ENCODE peak calls at places on chromosomes 7 and 10, in ten cellular contexts. S is BJ, K is fibroblast of the aortic adventitia, U is WTC11, W is nephron progenitor cell, I is Calu3, X is HL-60, V is progenitor cell of endocrine pancreas, A is endothelial cell, Z is cardiac muscle cell. N is an unnamed sample.

GRCh38 chr7:97844036-97844435 is 28.2 kb downstream of the ASNS start:
- DNase-seq in S (no peak), K (no peak), U (no peak), W (no peak), I (no peak), X (no peak), V (no peak), A (no peak), Z (no peak), N (no peak)

GRCh38 chr7:146768941-146769340 is 652.3 kb downstream of the CNTNAP2 start:
- DNase-seq in S (no peak), K (no peak), U (no peak), W (no peak), I (no peak), X (no peak), V (no peak), A (no peak), Z (no peak), N (no peak)

GRCh38 chr7:70183278-70183677 is 585.0 kb downstream of the AUTS2 start:
- DNase-seq in S (no peak), K (no peak), U (no peak), W (peak), I (no peak), X (no peak), V (no peak), A (no peak), Z (peak), N (no peak)

GRCh38 chr7:157008206-157009169 is 2.0 kb downstream of the MNX1 start:
- DNase-seq in S (no peak), K (no peak), U (no peak), W (no peak), I (no peak), X (no peak), V (no peak), A (no peak), Z (no peak), N (no peak)

GRCh38 chr10:13271552-13272163 is 28.2 kb downstream of the PHYH start:
- DNase-seq in S (no peak), K (no peak), U (peak), W (peak), I (peak), X (no peak), V (peak), A (peak), Z (peak), N (no peak)

GRCh38 chr7:30896041-30896440 is 15.6 kb upstream of the AQP1 start:
- DNase-seq in S (no peak), K (no peak), U (no peak), W (no peak), I (peak), X (no peak), V (no peak), A (no peak), Z (no peak), N (no peak)

GRCh38 chr7:157007470-157008066 is 2.9 kb downstream of the MNX1 start:
- DNase-seq in S (no peak), K (no peak), U (no peak), W (no peak), I (no peak), X (no peak), V (no peak), A (no peak), Z (no peak), N (no peak)

GRCh38 chr7:158500651-158501052 is 87.0 kb downstream of the PTPRN2 start:
- DNase-seq in S (no peak), K (no peak), U (peak), W (no peak), I (no peak), X (no peak), V (no peak), A (no peak), Z (no peak), N (no peak)

GRCh38 chr10:21888959-21889358 is 114.6 kb downstream of the DNAJC1 start:
- DNase-seq in S (no peak), K (no peak), U (no peak), W (no peak), I (no peak), X (no peak), V (no peak), A (no peak), Z (peak), N (no peak)

GRCh38 chr10:26697163-26697921 is at the start of gene PDSS1:
- DNase-seq in S (no peak), K (peak), U (peak), W (peak), I (peak), X (peak), V (peak), A (peak), Z (peak), N (peak)

GRCh38 chr7:87341441-87341840 is 4.0 kb upstream of the CROT start:
- DNase-seq in S (no peak), K (no peak), U (no peak), W (no peak), I (no peak), X (no peak), V (no peak), A (no peak), Z (peak), N (no peak)

GRCh38 chr10:132237871-132238270 is 51.1 kb downstream of the DPYSL4 start:
- DNase-seq in S (no peak), K (no peak), U (no peak), W (no peak), I (no peak), X (no peak), V (no peak), A (no peak), Z (no peak), N (no peak)

GRCh38 chr10:97708976-97709745 is 4.4 kb upstream of the MARVELD1 start:
- DNase-seq in S (no peak), K (peak), U (peak), W (peak), I (peak), X (peak), V (no peak), A (peak), Z (peak), N (no peak)

GRCh38 chr10:16392661-16393060 is 44.1 kb upstream of the PTER start:
- DNase-seq in S (no peak), K (no peak), U (no peak), W (no peak), I (no peak), X (no peak), V (no peak), A (no peak), Z (no peak), N (no peak)

GRCh38 chr7:107922891-107923290 is 31.9 kb downstream of the DLD start:
- DNase-seq in S (no peak), K (no peak), U (no peak), W (no peak), I (no peak), X (no peak), V (no peak), A (no peak), Z (no peak), N (no peak)

GRCh38 chr7:94284120-94284519 is 110.6 kb upstream of the COL1A2 start:
- DNase-seq in S (no peak), K (no peak), U (no peak), W (no peak), I (no peak), X (no peak), V (no peak), A (no peak), Z (no peak), N (no peak)

GRCh38 chr10:18254086-18254485 is 113.9 kb downstream of the CACNB2 start:
- DNase-seq in S (no peak), K (peak), U (no peak), W (no peak), I (no peak), X (no peak), V (no peak), A (no peak), Z (no peak), N (no peak)

GRCh38 chr10:67506083-67506756 is 189.8 kb downstream of the CTNNA3 start:
- DNase-seq in S (no peak), K (no peak), U (no peak), W (no peak), I (no peak), X (no peak), V (no peak), A (no peak), Z (no peak), N (no peak)

GRCh38 chr10:29189272-29189671 is 99.6 kb upstream of the LYZL1 start:
- DNase-seq in S (peak), K (peak), U (no peak), W (no peak), I (no peak), X (no peak), V (no peak), A (no peak), Z (no peak), N (peak)

GRCh38 chr7:70520604-70521003 is 611.3 kb upstream of the GALNT17 start:
- DNase-seq in S (no peak), K (peak), U (no peak), W (no peak), I (no peak), X (no peak), V (no peak), A (no peak), Z (no peak), N (no peak)

GRCh38 chr10:71815515-71816130 is 35.4 kb downstream of the PSAP start:
- DNase-seq in S (no peak), K (no peak), U (no peak), W (no peak), I (no peak), X (no peak), V (no peak), A (no peak), Z (no peak), N (no peak)

GRCh38 chr7:132655071-132655761 is 78.9 kb upstream of the PLXNA4 start:
- DNase-seq in S (no peak), K (peak), U (peak), W (peak), I (no peak), X (peak), V (no peak), A (peak), Z (peak), N (no peak)

GRCh38 chr10:62323751-62324150 is 50.4 kb upstream of the ZNF365 start:
- DNase-seq in S (peak), K (peak), U (no peak), W (no peak), I (no peak), X (no peak), V (no peak), A (no peak), Z (no peak), N (no peak)

GRCh38 chr7:88073625-88074024 is 139.6 kb downstream of the ADAM22 start:
- DNase-seq in S (no peak), K (no peak), U (no peak), W (no peak), I (no peak), X (no peak), V (no peak), A (no peak), Z (no peak), N (no peak)

GRCh38 chr7:42471573-42472174 is 234.7 kb upstream of the GLI3 start:
- DNase-seq in S (no peak), K (no peak), U (no peak), W (no peak), I (no peak), X (no peak), V (no peak), A (no peak), Z (no peak), N (no peak)

GRCh38 chr10:121823993-121824463 is 103.8 kb downstream of the ATE1 start:
- DNase-seq in S (peak), K (peak), U (no peak), W (no peak), I (peak), X (peak), V (no peak), A (peak), Z (peak), N (peak)

GRCh38 chr7:110762514-110762913 is 328.4 kb upstream of the LRRN3 start:
- DNase-seq in S (no peak), K (no peak), U (no peak), W (no peak), I (peak), X (no peak), V (no peak), A (no peak), Z (peak), N (no peak)

GRCh38 chr7:21999896-22000295 is 54.2 kb upstream of the CDCA7L start:
- DNase-seq in S (no peak), K (no peak), U (no peak), W (no peak), I (no peak), X (no peak), V (no peak), A (no peak), Z (no peak), N (no peak)

GRCh38 chr7:92133737-92134270 is 473 bp downstream of the CYP51A1 start:
- DNase-seq in S (no peak), K (peak), U (peak), W (peak), I (peak), X (peak), V (peak), A (peak), Z (peak), N (no peak)

GRCh38 chr7:2520131-2520807 is 695 bp downstream of the LFNG start:
- DNase-seq in S (no peak), K (no peak), U (no peak), W (no peak), I (peak), X (no peak), V (no peak), A (no peak), Z (peak), N (no peak)

GRCh38 chr7:51286392-51286791 is 30.2 kb downstream of the COBL start:
- DNase-seq in S (no peak), K (no peak), U (no peak), W (no peak), I (no peak), X (no peak), V (no peak), A (no peak), Z (no peak), N (no peak)

GRCh38 chr7:90768301-90768700 is 172.2 kb downstream of the CDK14 start:
- DNase-seq in S (no peak), K (no peak), U (no peak), W (no peak), I (no peak), X (no peak), V (no peak), A (no peak), Z (no peak), N (no peak)

GRCh38 chr7:2019693-2020511 is 212.8 kb downstream of the MAD1L1 start:
- DNase-seq in S (peak), K (peak), U (no peak), W (no peak), I (no peak), X (peak), V (no peak), A (no peak), Z (no peak), N (peak)

GRCh38 chr10:89389254-89389653 is 3.2 kb upstream of the IFIT1 start:
- DNase-seq in S (no peak), K (peak), U (no peak), W (no peak), I (no peak), X (no peak), V (no peak), A (no peak), Z (no peak), N (no peak)

GRCh38 chr10:121949473-121949872 is 21.6 kb upstream of the ATE1 start:
- DNase-seq in S (no peak), K (no peak), U (no peak), W (no peak), I (no peak), X (no peak), V (no peak), A (no peak), Z (no peak), N (no peak)

DNA sequence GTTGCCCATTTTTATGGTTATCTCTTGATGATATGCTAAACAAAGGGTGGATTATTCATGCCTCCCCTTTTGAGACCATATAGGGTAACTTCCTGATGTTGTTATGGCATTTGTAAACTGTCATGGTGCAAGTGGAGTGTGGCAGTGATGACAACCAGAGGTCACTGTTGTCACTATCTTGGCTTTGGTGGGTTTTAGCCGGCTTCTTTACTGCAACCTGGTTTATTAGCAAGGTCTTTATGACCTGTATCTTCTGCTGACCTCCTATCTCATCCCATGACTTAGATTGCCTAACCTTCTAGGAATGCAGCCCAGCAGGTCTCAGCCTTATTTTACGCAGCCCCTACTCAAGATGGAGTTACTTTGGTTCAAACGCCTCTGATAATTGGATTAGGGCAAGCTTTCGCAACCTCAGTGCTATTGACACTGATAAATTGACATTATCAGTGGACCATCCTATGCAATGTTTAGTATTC is 36.9 kb downstream of the BAG3 start:
- DNase-seq in S (no peak), K (no peak), U (no peak), W (no peak), I (no peak), X (peak), V (no peak), A (no peak), Z (peak), N (no peak)
- TF ChIP-seq CTCF in S (no peak), K (no peak), U (no peak), W (no peak), I (no peak), X (no peak), V (no peak), A (no peak), Z (no peak), N (no peak)

DNA sequence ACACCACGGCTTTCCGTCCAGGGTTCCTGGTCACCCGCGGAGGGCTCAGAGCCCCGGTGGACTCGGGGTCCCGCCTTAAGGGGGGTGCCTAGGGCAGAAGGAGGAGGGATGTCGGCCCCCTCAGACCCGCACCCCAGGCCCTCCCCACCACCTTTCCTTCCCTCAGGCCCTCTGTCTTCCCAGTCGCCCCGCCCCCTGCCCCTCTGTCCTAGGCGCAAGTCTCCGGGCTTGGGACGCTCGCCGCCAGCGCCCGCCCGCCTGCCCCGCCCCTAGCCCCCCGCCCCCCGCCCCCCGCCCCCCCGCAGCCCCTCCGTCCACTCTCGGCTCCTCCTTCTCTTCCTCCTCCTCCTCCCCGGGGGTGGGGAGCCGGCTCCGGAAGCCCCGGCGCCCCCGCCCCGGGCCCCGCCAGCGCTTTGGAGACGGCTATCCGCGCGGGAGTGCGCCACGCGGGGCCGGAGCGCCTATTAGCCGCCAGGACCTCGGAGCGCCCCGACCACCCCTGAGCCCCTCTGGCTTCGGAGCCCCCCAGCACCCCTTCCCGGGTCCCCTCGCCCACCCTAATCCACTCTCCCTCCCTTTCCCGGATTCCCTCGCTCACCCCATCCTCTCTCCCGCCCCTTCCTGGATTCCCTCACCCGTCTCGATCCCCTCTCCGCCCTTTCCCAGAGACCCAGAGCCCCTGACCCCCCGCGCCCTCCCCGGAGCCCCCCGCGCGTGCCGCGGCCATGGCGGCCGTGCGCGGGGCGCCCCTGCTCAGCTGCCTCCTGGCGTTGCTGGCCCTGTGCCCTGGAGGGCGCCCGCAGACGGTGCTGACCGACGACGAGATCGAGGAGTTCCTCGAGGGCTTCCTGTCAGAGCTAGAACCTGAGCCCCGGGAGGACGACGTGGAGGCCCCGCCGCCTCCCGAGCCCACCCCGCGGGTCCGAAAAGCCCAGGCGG is at the start of gene AEBP1:
- DNase-seq in S (no peak), K (peak), U (peak), W (peak), I (no peak), X (no peak), V (no peak), A (peak), Z (peak), N (no peak)
- TF ChIP-seq CTCF in S (no peak), K (no peak), U (no peak), W (no peak), I (no peak), X (no peak), V (peak), A (no peak), Z (no peak), N (no peak)

GRCh38 chr10:114404171-114405010 is at the start of gene AFAP1L2:
- DNase-seq in S (no peak), K (no peak), U (peak), W (peak), I (no peak), X (no peak), V (peak), A (peak), Z (peak), N (no peak)

GRCh38 chr10:114402233-114402632 is 2.1 kb downstream of the AFAP1L2 start:
- DNase-seq in S (no peak), K (no peak), U (no peak), W (no peak), I (no peak), X (no peak), V (no peak), A (no peak), Z (no peak), N (no peak)

GRCh38 chr10:114405011-114405350 is 679 bp upstream of the AFAP1L2 start:
- DNase-seq in S (no peak), K (no peak), U (no peak), W (no peak), I (no peak), X (no peak), V (no peak), A (no peak), Z (no peak), N (no peak)

GRCh38 chr10:114402871-114403544 is 1.3 kb downstream of the AFAP1L2 start:
- DNase-seq in S (no peak), K (no peak), U (no peak), W (peak), I (no peak), X (no peak), V (no peak), A (no peak), Z (no peak), N (no peak)

DNA sequence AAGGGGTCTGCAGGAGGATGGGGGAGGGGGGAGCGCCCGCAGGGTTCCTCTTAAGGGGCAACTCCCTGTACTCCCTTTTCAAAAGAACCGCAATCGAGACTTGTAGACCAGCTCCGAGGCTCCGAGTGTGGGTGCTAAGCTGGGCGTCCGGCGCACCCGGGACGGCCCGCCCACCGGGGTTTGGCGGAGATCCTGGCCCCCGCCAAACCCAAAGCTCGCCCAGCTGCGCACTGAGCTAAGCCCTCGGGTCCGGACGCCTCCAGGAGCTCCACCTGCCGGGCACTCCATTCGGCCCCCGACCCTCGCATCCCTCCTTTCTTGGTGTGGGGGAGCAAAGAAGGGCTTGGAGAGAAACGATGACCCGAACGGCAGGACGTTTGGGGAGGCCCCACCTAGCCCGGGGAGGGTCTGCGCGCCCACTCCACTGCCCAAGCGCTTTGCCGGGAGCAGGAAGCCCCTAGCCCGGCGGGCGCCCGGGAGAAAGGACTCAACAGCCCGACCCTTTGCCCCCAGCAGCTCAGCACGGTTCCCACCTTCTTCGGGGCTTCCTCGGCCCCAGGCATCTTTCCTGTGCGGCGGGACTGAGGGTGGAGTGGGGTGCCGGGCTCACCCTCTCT is 649 bp downstream of the AFAP1L2 start:
- DNase-seq in S (no peak), K (no peak), U (peak), W (peak), I (no peak), X (no peak), V (no peak), A (peak), Z (peak), N (no peak)
- TF ChIP-seq CTCF in S (peak), K (no peak), U (no peak), W (no peak), I (no peak), X (no peak), V (peak), A (no peak), Z (peak), N (peak)

GRCh38 chr7:65477326-65477725 is 103.7 kb downstream of the ZNF92 start:
- DNase-seq in S (no peak), K (no peak), U (peak), W (peak), I (no peak), X (no peak), V (no peak), A (peak), Z (peak), N (no peak)
- TF ChIP-seq CTCF in S (peak), K (peak), U (peak), W (peak), I (no peak), X (no peak), V (peak), A (peak), Z (peak), N (no peak)

GRCh38 chr7:134246761-134247160 is 70.0 kb downstream of the SLC35B4 start:
- DNase-seq in S (no peak), K (no peak), U (no peak), W (no peak), I (no peak), X (no peak), V (no peak), A (no peak), Z (no peak), N (no peak)
- TF ChIP-seq CTCF in S (no peak), K (no peak), U (no peak), W (no peak), I (no peak), X (no peak), V (no peak), A (no peak), Z (no peak), N (no peak)

GRCh38 chr7:142231716-142232115 is 26.1 kb downstream of the PRSS58 start:
- DNase-seq in S (no peak), K (no peak), U (peak), W (peak), I (peak), X (no peak), V (peak), A (peak), Z (peak), N (no peak)
- TF ChIP-seq CTCF in S (no peak), K (no peak), U (peak), W (peak), I (no peak), X (no peak), V (peak), A (no peak), Z (no peak), N (no peak)

N was measured in AG09319.